ENCODE peak calls at places on chromosomes 6 and 20, in four cellular contexts. E is esophagus muscularis mucosa, W is Peyer's patch, G is lower lobe of right lung. D is an unnamed sample.

GRCh38 chr20:41398408-41398807 is 31.8 kb upstream of the EMILIN3 start:
- DNase-seq in E (no peak), W (peak; percentile 60), G (peak; percentile 5), D (no peak)

GRCh38 chr6:19723533-19723932 is 113.6 kb upstream of the ID4 start:
- DNase-seq in E (no peak), W (no peak), G (no peak), D (peak; percentile 74)

GRCh38 chr6:4459032-4459431 is 317.2 kb upstream of the CDYL start:
- DNase-seq in E (peak; percentile 84), W (no peak), G (no peak), D (peak; percentile 97)

GRCh38 chr6:138844203-138844602 is 48.3 kb downstream of the ECT2L start:
- DNase-seq in E (no peak), W (no peak), G (no peak), D (no peak)

GRCh38 chr6:142537612-142538478 is 236.0 kb downstream of the ADGRG6 start:
- DNase-seq in E (no peak), W (no peak), G (no peak), D (peak; percentile 32)

GRCh38 chr6:35970181-35970580 is 49.3 kb upstream of the SRPK1 start:
- DNase-seq in E (no peak), W (no peak), G (no peak), D (peak; percentile 81)

GRCh38 chr6:165049362-165049761 is 260.0 kb downstream of the C6orf118 start:
- DNase-seq in E (no peak), W (no peak), G (no peak), D (peak; percentile 3)

GRCh38 chr6:167932468-167933276 is 64.8 kb upstream of the KIF25 start:
- DNase-seq in E (peak; percentile 47), W (no peak), G (no peak), D (peak; percentile 85)

GRCh38 chr20:50029697-50030428 is 47.1 kb downstream of the SNAI1 start:
- DNase-seq in E (no peak), W (no peak), G (no peak), D (peak; percentile 37)

GRCh38 chr20:47544240-47544639 is 42.6 kb downstream of the NCOA3 start:
- DNase-seq in E (no peak), W (no peak), G (no peak), D (peak; percentile 41)

GRCh38 chr6:150142304-150142656 is 564 bp upstream of the PPP1R14C start:
- DNase-seq in E (no peak), W (no peak), G (peak; percentile 60), D (peak; percentile 94)

GRCh38 chr20:6882911-6883310 is 115.4 kb downstream of the BMP2 start:
- DNase-seq in E (no peak), W (no peak), G (no peak), D (peak; percentile 85)

GRCh38 chr6:13395272-13396237 is 67.2 kb upstream of the TBC1D7 start:
- DNase-seq in E (no peak), W (peak; percentile 80), G (peak; percentile 79), D (peak; percentile 75)

GRCh38 chr6:84892666-84893065 is 128.3 kb upstream of the TBX18 start:
- DNase-seq in E (no peak), W (no peak), G (no peak), D (peak; percentile 14)

GRCh38 chr6:6007311-6008113 is 787 bp upstream of the NRN1 start:
- DNase-seq in E (no peak), W (no peak), G (no peak), D (no peak)

GRCh38 chr20:31715766-31716165 is 6.9 kb downstream of the BCL2L1 start:
- DNase-seq in E (no peak), W (no peak), G (no peak), D (no peak)

GRCh38 chr20:31717478-31717946 is 5.2 kb downstream of the BCL2L1 start:
- DNase-seq in E (no peak), W (no peak), G (no peak), D (no peak)

GRCh38 chr20:31718952-31719643 is 3.6 kb downstream of the BCL2L1 start:
- DNase-seq in E (no peak), W (no peak), G (no peak), D (peak; percentile 95)

GRCh38 chr20:31716351-31716750 is 6.3 kb downstream of the BCL2L1 start:
- DNase-seq in E (no peak), W (no peak), G (no peak), D (no peak)

GRCh38 chr20:31716818-31717477 is 5.7 kb downstream of the BCL2L1 start:
- DNase-seq in E (no peak), W (no peak), G (no peak), D (no peak)
- H3K4me3 ChIP-seq in E (peak overlapping the region; percentile 78), W (no peak overlapping the region), G (peak overlapping the region; percentile 98), D (no peak overlapping the region)

DNA sequence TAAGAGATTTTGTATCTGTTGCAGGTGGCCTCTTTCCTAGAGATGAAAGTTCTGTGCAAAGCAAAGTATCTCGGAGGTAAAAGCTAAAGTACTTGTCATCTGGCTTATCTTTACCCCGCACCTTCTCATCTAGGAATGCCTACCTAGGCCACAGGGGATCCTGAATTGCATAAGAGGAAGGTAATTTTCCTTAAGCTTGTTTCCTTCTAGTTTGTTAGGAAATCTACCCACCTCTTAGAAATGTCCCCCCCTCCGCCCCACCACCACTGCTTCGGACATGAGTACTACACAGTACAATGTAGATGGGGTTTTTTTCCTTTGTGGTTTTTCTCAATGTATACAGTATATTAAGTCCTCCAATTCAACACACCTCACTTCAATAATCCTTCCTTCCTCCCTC is 21.5 kb downstream of the FOXC1 start:
- DNase-seq in E (no peak), W (no peak), G (no peak), D (no peak)
- H3K4me3 ChIP-seq in E (no peak overlapping the region), W (no peak overlapping the region), G (no peak overlapping the region), D (no peak overlapping the region)

DNA sequence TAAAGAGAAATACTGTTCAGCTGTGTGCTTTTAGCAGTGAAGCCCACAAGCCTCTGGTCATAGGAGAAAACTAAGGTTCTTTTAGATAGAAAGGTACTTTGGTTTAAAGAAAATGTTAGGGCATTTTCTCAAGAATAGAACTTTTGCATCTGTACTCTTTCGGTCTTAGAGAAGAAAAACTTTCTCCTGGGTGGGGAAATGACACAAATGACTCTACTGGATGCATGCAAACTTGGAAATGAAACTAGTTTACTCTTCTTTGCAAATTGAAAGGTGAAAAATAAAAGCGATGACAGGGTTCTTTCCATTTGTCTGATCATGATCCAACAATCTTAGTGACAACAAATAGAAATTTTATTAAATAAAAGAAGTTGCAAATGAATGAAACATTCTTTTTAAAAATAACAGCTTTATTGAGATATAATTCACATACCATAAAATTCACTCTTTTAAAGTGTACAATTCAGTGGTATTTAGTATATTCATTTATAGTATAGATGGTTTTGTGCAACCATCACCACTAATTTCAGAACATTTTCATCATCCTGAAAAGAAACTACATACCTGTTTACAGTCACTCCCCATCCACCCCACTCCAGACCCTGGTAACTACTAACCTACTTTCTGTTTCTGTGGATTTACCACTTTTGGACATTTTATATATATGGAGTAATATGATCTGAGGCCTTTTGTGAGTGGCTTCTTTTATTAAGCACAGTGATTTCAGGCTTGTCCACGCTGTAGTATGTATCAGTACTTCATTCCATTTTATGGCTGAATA is 2.3 kb upstream of the TMEM217 start:
- DNase-seq in E (no peak), W (no peak), G (no peak), D (no peak)
- H3K4me3 ChIP-seq in E (no peak overlapping the region), W (no peak overlapping the region), G (no peak overlapping the region), D (no peak overlapping the region)

DNA sequence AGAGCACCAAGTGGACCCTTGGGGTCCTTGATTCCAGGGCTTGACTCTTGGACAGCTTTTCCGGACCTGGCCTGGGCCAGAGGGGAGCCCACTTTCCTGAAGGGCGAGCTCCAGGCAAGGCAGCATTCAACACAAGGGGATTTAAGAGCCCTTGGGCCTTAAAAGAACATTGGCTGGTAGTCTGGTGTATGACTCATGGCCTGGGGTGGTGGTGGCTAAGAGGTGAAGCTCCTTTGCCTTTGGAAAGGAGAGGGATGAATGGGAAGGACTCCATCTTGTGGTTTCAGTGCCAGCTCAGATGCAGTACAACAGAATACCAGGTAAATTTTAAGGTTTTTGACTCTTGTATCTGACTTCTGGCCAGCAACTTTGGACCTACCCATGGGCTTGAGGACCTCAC is 760.7 kb downstream of the GRIK2 start:
- DNase-seq in E (no peak), W (no peak), G (no peak), D (no peak)
- H3K4me3 ChIP-seq in E (no peak overlapping the region), W (no peak overlapping the region), G (no peak overlapping the region), D (no peak overlapping the region)

GRCh38 chr20:53157443-53158408 is 185.6 kb downstream of the TSHZ2 start:
- DNase-seq in E (no peak), W (peak; percentile 69), G (peak; percentile 54), D (peak; percentile 35)
- H3K4me3 ChIP-seq in E (no peak overlapping the region), W (no peak overlapping the region), G (no peak overlapping the region), D (no peak overlapping the region)

GRCh38 chr6:124203812-124204167 is 400.1 kb downstream of the NKAIN2 start:
- DNase-seq in E (no peak), W (no peak), G (no peak), D (peak; percentile 47)
- H3K4me3 ChIP-seq in E (no peak overlapping the region), W (no peak overlapping the region), G (no peak overlapping the region), D (no peak overlapping the region)

GRCh38 chr20:36259177-36259835 is 23.0 kb downstream of the AAR2 start:
- DNase-seq in E (no peak), W (no peak), G (no peak), D (no peak)
- H3K4me3 ChIP-seq in E (no peak overlapping the region), W (no peak overlapping the region), G (no peak overlapping the region), D (no peak overlapping the region)

GRCh38 chr20:22667198-22667597 is 82.8 kb upstream of the FOXA2 start:
- DNase-seq in E (peak; percentile 10), W (no peak), G (no peak), D (no peak)

DNA sequence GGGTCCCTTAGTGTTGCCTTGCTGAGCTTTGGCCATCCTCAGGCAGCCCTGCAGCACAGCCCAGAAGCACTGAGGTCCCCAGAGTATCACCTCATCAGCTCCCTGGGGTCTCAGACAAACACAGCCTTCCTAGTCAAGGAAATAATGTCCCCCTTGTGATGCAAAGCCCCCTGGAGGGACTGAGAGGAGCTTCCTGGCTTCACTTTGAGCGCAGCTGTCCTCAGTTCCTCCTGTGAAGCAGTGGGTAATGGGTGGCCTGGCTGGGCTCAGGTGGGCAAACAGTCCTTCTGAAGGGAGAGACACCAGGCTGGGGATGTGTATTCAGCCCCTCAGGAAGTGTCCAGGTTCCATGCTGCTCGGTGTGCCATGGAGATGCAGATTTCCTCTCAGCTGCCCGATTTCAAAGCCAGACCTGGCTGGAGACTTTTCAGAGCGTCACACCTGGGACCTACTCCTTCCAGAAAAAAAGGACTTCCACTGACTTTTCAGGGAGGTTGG is 79.2 kb upstream of the FOXA2 start:
- DNase-seq in E (peak; percentile 79), W (no peak), G (no peak), D (no peak)
- H3K4me3 ChIP-seq in E (no peak overlapping the region), W (no peak overlapping the region), G (no peak overlapping the region), D (no peak overlapping the region)

D was measured in bronchial epithelial cell.